ENCODE peak calls at places on chromosomes 12 and 14, in ten cellular contexts. K is GM23248, G is HepG2, W is endothelial cell of umbilical vein, V is fibroblast of mammary gland, U is WERI-Rb-1, E is tibial nerve, A is MG63, P is skeletal muscle cell, N is stomach. X is an unnamed sample.

GRCh38 chr12:3129301-3130052 is 52.3 kb downstream of the TSPAN9 start:
- DNase-seq in E (no peak), G (no peak), P (peak; percentile 79), K (peak; percentile 15), N (no peak), W (no peak), A (no peak), U (no peak), V (peak; percentile 84), X (no peak)

GRCh38 chr12:54463034-54463433 is 10.4 kb downstream of the GTSF1 start:
- DNase-seq in E (no peak), N (no peak), V (peak; percentile 95), G (no peak), A (peak; percentile 33), U (no peak), W (no peak), K (peak; percentile 92), P (peak; percentile 78), X (no peak)

GRCh38 chr12:21849878-21850277 is 75.4 kb upstream of the KCNJ8 start:
- DNase-seq in U (no peak), P (no peak), A (no peak), W (no peak), K (no peak), E (no peak), V (no peak), G (no peak), N (no peak), X (no peak)

GRCh38 chr12:106118-106561 is 39.6 kb downstream of the IQSEC3 start:
- DNase-seq in P (no peak), G (peak; percentile 17), U (peak; percentile 35), A (no peak), V (no peak), N (no peak), W (no peak), E (no peak), K (peak; percentile 7), X (peak; percentile 58)

GRCh38 chr12:69688496-69689427 is 10.3 kb downstream of the BEST3 start:
- DNase-seq in A (peak; percentile 99), W (peak; percentile 96), V (peak; percentile 95), G (peak; percentile 44), N (peak; percentile 31), U (no peak), E (no peak), P (peak; percentile 83), K (peak; percentile 95), X (peak; percentile 54)

GRCh38 chr12:44972746-44973421 is 78.0 kb downstream of the DBX2 start:
- DNase-seq in U (peak; percentile 46), V (peak; percentile 31), A (peak; percentile 4), W (peak; percentile 5), G (peak; percentile 16), E (no peak), K (peak; percentile 39), N (no peak), P (no peak), X (peak; percentile 42)

GRCh38 chr12:25438638-25439037 is 114.4 kb downstream of the LMNTD1 start:
- DNase-seq in E (no peak), K (peak; percentile 66), V (peak; percentile 88), G (no peak), U (no peak), N (no peak), A (no peak), W (no peak), P (peak; percentile 27), X (no peak)

GRCh38 chr12:774051-774614 is 21.8 kb downstream of the WNK1 start:
- DNase-seq in W (no peak), V (no peak), K (peak; percentile 28), G (no peak), P (no peak), N (no peak), U (peak; percentile 34), E (no peak), A (no peak), X (no peak)

GRCh38 chr14:71803539-71804260 is 128.5 kb upstream of the RGS6 start:
- DNase-seq in K (peak; percentile 27), W (peak; percentile 79), G (no peak), A (peak; percentile 50), U (no peak), V (no peak), E (no peak), N (no peak), P (no peak), X (no peak)

GRCh38 chr12:121392325-121392716 is 7.6 kb upstream of the RNF34 start:
- DNase-seq in U (no peak), W (no peak), E (no peak), V (no peak), G (no peak), P (no peak), A (no peak), K (no peak), N (no peak), X (no peak)

GRCh38 chr12:74370608-74371216 is 166.9 kb upstream of the ATXN7L3B start:
- DNase-seq in K (no peak), W (no peak), N (no peak), E (no peak), A (no peak), G (no peak), P (no peak), V (no peak), U (no peak), X (no peak)

GRCh38 chr14:100524933-100525243 is 62.3 kb downstream of the BEGAIN start:
- DNase-seq in N (peak; percentile 25), K (peak; percentile 47), V (peak; percentile 21), G (no peak), A (no peak), E (no peak), U (peak; percentile 66), P (no peak), W (no peak), X (no peak)
- H3K4me3 ChIP-seq in N (no peak overlapping the region), K (no peak overlapping the region), V (no peak overlapping the region), G (no peak overlapping the region), A (no peak overlapping the region), E (no peak overlapping the region), U (no peak overlapping the region), P (no peak overlapping the region), W (no peak overlapping the region), X (no peak overlapping the region)

DNA sequence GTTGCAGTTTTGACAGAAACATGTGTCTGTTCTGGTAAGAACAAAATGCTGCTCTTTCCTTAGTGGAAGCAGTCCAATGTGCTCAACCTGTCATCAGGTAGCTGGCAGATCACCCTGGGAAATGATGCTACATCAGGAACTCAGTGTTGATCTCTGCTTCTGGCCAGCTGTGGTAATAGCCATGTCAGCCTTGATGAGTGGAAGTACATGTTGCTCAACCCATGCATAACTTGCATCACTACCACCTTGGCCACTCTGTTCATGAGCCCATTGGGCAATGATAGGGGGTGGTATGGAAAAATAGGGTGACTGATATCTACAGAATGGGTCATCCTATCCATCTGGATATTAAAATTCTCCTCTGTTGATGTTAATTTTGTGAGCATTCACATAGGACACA is 411.0 kb downstream of the C12orf50 start:
- DNase-seq in N (no peak), V (peak; percentile 14), P (peak; percentile 28), U (no peak), E (no peak), A (no peak), G (no peak), W (no peak), K (no peak), X (no peak)
- H3K4me3 ChIP-seq in N (no peak overlapping the region), V (no peak overlapping the region), P (no peak overlapping the region), U (no peak overlapping the region), E (no peak overlapping the region), A (no peak overlapping the region), G (no peak overlapping the region), W (no peak overlapping the region), K (no peak overlapping the region), X (no peak overlapping the region)

GRCh38 chr12:122412851-122413433 is 9.5 kb downstream of the CLIP1 start:
- DNase-seq in P (no peak), N (no peak), G (no peak), V (peak; percentile 49), A (no peak), K (peak; percentile 20), U (no peak), E (no peak), W (peak; percentile 27), X (no peak)
- H3K4me3 ChIP-seq in P (no peak overlapping the region), N (no peak overlapping the region), G (no peak overlapping the region), V (no peak overlapping the region), A (no peak overlapping the region), K (peak overlapping the region; percentile 21), U (no peak overlapping the region), E (no peak overlapping the region), W (no peak overlapping the region), X (no peak overlapping the region)

GRCh38 chr12:52243264-52243773 is 10.3 kb downstream of the KRT7 start:
- DNase-seq in G (no peak), P (no peak), V (no peak), K (peak; percentile 27), U (no peak), A (peak; percentile 69), N (no peak), W (peak; percentile 40), E (no peak), X (no peak)

GRCh38 chr12:52245962-52246577 is 13.0 kb downstream of the KRT7 start:
- DNase-seq in U (no peak), V (no peak), A (no peak), G (no peak), N (no peak), E (no peak), P (no peak), W (no peak), K (no peak), X (no peak)

GRCh38 chr12:52243774-52244614 is 11.0 kb downstream of the KRT7 start:
- DNase-seq in W (peak; percentile 84), P (peak; percentile 62), V (peak; percentile 89), A (peak; percentile 98), E (peak; percentile 58), G (peak; percentile 13), N (peak; percentile 85), K (peak; percentile 95), U (no peak), X (no peak)

GRCh38 chr12:52245259-52245961 is 12.4 kb downstream of the KRT7 start:
- DNase-seq in W (no peak), N (no peak), V (no peak), E (no peak), P (no peak), A (peak; percentile 83), G (no peak), U (no peak), K (no peak), X (no peak)

DNA sequence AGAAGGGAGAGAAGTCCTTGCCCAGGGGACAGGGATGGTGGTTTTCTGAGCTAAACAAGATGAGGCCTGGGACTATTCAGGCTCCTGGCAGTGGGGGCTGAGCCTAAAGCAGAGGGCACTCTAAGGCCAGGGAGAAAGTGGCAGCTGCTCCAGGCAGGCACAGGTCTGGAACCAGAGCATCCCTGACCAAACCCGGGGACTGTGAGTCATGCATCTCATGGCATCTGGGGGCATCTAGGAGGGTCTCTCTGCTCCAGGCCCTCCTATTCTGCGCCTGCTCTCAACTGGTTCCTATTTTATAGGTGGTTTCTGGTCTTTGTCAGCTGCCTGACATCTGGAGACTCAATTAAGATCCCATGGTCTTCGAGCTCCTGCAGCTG is 11.6 kb downstream of the KRT7 start:
- DNase-seq in V (no peak), W (no peak), E (no peak), U (no peak), G (no peak), P (no peak), N (no peak), A (peak; percentile 44), K (no peak), X (no peak)
- H3K4me3 ChIP-seq in V (no peak overlapping the region), W (no peak overlapping the region), E (no peak overlapping the region), U (no peak overlapping the region), G (no peak overlapping the region), P (no peak overlapping the region), N (no peak overlapping the region), A (peak overlapping the region; percentile 36), K (no peak overlapping the region), X (no peak overlapping the region)

GRCh38 chr14:41636492-41637392 is 30.1 kb downstream of the LRFN5 start:
- DNase-seq in A (no peak), E (no peak), V (no peak), K (peak; percentile 7), W (no peak), U (no peak), G (peak; percentile 35), N (no peak), P (no peak), X (no peak)
- H3K4me3 ChIP-seq in A (no peak overlapping the region), E (no peak overlapping the region), V (no peak overlapping the region), K (no peak overlapping the region), W (no peak overlapping the region), U (no peak overlapping the region), G (no peak overlapping the region), N (no peak overlapping the region), P (no peak overlapping the region), X (no peak overlapping the region)

X was measured in Caco-2.